ENCODE peak calls at places on chromosomes 6 and 20, in five cellular contexts. One of them, this sample, is unnamed.

GRCh38 chr6:108544586-108544985 is 16.1 kb upstream of the FOXO3 start:
- DNase-seq in NCI-H1694: no peak
- DNase-seq in NCI-H1092 treated with DMSO at 0.1 percent for 48 hours: no peak
- DNase-seq in CD8-positive, alpha-beta T cell: no peak
- DNase-seq in stromal cell of bone marrow: no peak
- DNase-seq in this sample: no peak

GRCh38 chr6:18990313-18990978 is 603.3 kb downstream of the RNF144B start:
- DNase-seq in NCI-H1694: peak
- DNase-seq in NCI-H1092 treated with DMSO at 0.1 percent for 48 hours: peak
- DNase-seq in CD8-positive, alpha-beta T cell: peak
- DNase-seq in stromal cell of bone marrow: no peak
- DNase-seq in this sample: no peak

GRCh38 chr6:52724041-52724405 is 39.3 kb downstream of the GSTA2 start:
- DNase-seq in NCI-H1694: no peak
- DNase-seq in NCI-H1092 treated with DMSO at 0.1 percent for 48 hours: no peak
- DNase-seq in CD8-positive, alpha-beta T cell: no peak
- DNase-seq in stromal cell of bone marrow: peak
- DNase-seq in this sample: no peak

GRCh38 chr20:46273701-46274100 is 34.6 kb downstream of the CDH22 start:
- DNase-seq in NCI-H1694: no peak
- DNase-seq in NCI-H1092 treated with DMSO at 0.1 percent for 48 hours: no peak
- DNase-seq in CD8-positive, alpha-beta T cell: no peak
- DNase-seq in stromal cell of bone marrow: no peak
- DNase-seq in this sample: no peak

GRCh38 chr6:90044833-90045337 is 150.6 kb downstream of the GJA10 start:
- DNase-seq in NCI-H1694: no peak
- DNase-seq in NCI-H1092 treated with DMSO at 0.1 percent for 48 hours: no peak
- DNase-seq in CD8-positive, alpha-beta T cell: no peak
- DNase-seq in stromal cell of bone marrow: peak
- DNase-seq in this sample: no peak

GRCh38 chr6:159807150-159807859 is 7.2 kb downstream of the PNLDC1 start:
- DNase-seq in NCI-H1694: no peak
- DNase-seq in NCI-H1092 treated with DMSO at 0.1 percent for 48 hours: no peak
- DNase-seq in CD8-positive, alpha-beta T cell: no peak
- DNase-seq in stromal cell of bone marrow: no peak
- DNase-seq in this sample: no peak

GRCh38 chr6:138691595-138692057 is 81.9 kb upstream of the CCDC28A start:
- DNase-seq in NCI-H1694: no peak
- DNase-seq in NCI-H1092 treated with DMSO at 0.1 percent for 48 hours: peak
- DNase-seq in CD8-positive, alpha-beta T cell: no peak
- DNase-seq in stromal cell of bone marrow: peak
- DNase-seq in this sample: no peak

GRCh38 chr6:35483490-35483889 is 13.4 kb downstream of the TEAD3 start:
- DNase-seq in NCI-H1694: no peak
- DNase-seq in NCI-H1092 treated with DMSO at 0.1 percent for 48 hours: no peak
- DNase-seq in CD8-positive, alpha-beta T cell: no peak
- DNase-seq in stromal cell of bone marrow: no peak
- DNase-seq in this sample: no peak

GRCh38 chr20:34907616-34908469 is 31.4 kb downstream of the ACSS2 start:
- DNase-seq in NCI-H1694: peak
- DNase-seq in NCI-H1092 treated with DMSO at 0.1 percent for 48 hours: no peak
- DNase-seq in CD8-positive, alpha-beta T cell: no peak
- DNase-seq in stromal cell of bone marrow: peak
- DNase-seq in this sample: no peak

GRCh38 chr6:138129190-138129589 is 22.0 kb upstream of the PERP start:
- DNase-seq in NCI-H1694: no peak
- DNase-seq in NCI-H1092 treated with DMSO at 0.1 percent for 48 hours: no peak
- DNase-seq in CD8-positive, alpha-beta T cell: no peak
- DNase-seq in stromal cell of bone marrow: no peak
- DNase-seq in this sample: no peak

GRCh38 chr6:51511081-51511480 is 576.3 kb downstream of the PKHD1 start:
- DNase-seq in NCI-H1694: no peak
- DNase-seq in NCI-H1092 treated with DMSO at 0.1 percent for 48 hours: no peak
- DNase-seq in CD8-positive, alpha-beta T cell: no peak
- DNase-seq in stromal cell of bone marrow: no peak
- DNase-seq in this sample: no peak

GRCh38 chr6:156948807-156949206 is 171.6 kb downstream of the ARID1B start:
- DNase-seq in NCI-H1694: no peak
- DNase-seq in NCI-H1092 treated with DMSO at 0.1 percent for 48 hours: no peak
- DNase-seq in CD8-positive, alpha-beta T cell: no peak
- DNase-seq in stromal cell of bone marrow: no peak
- DNase-seq in this sample: no peak

GRCh38 chr6:41576667-41577066 is 30.5 kb downstream of the FOXP4 start:
- DNase-seq in NCI-H1694: no peak
- DNase-seq in NCI-H1092 treated with DMSO at 0.1 percent for 48 hours: no peak
- DNase-seq in CD8-positive, alpha-beta T cell: no peak
- DNase-seq in stromal cell of bone marrow: no peak
- DNase-seq in this sample: no peak

GRCh38 chr6:156279306-156279969 is 497.7 kb upstream of the ARID1B start:
- DNase-seq in NCI-H1694: no peak
- DNase-seq in NCI-H1092 treated with DMSO at 0.1 percent for 48 hours: peak
- DNase-seq in CD8-positive, alpha-beta T cell: no peak
- DNase-seq in stromal cell of bone marrow: no peak
- DNase-seq in this sample: no peak

GRCh38 chr6:152399409-152399808 is 237.8 kb downstream of the SYNE1 start:
- DNase-seq in NCI-H1694: no peak
- DNase-seq in NCI-H1092 treated with DMSO at 0.1 percent for 48 hours: no peak
- DNase-seq in CD8-positive, alpha-beta T cell: no peak
- DNase-seq in stromal cell of bone marrow: peak
- DNase-seq in this sample: no peak

GRCh38 chr6:67790569-67790968 is 844.5 kb upstream of the ADGRB3 start:
- DNase-seq in NCI-H1694: no peak
- DNase-seq in NCI-H1092 treated with DMSO at 0.1 percent for 48 hours: no peak
- DNase-seq in CD8-positive, alpha-beta T cell: no peak
- DNase-seq in stromal cell of bone marrow: no peak
- DNase-seq in this sample: no peak

GRCh38 chr6:125853740-125854139 is 63.0 kb downstream of the NCOA7 start:
- DNase-seq in NCI-H1694: no peak
- DNase-seq in NCI-H1092 treated with DMSO at 0.1 percent for 48 hours: no peak
- DNase-seq in CD8-positive, alpha-beta T cell: no peak
- DNase-seq in stromal cell of bone marrow: no peak
- DNase-seq in this sample: no peak

GRCh38 chr20:49636447-49636846 is 68.5 kb upstream of the PTGIS start:
- DNase-seq in NCI-H1694: no peak
- DNase-seq in NCI-H1092 treated with DMSO at 0.1 percent for 48 hours: peak
- DNase-seq in CD8-positive, alpha-beta T cell: no peak
- DNase-seq in stromal cell of bone marrow: no peak
- DNase-seq in this sample: no peak

GRCh38 chr6:127392301-127392700 is 48.9 kb upstream of the ECHDC1 start:
- DNase-seq in NCI-H1694: no peak
- DNase-seq in NCI-H1092 treated with DMSO at 0.1 percent for 48 hours: no peak
- DNase-seq in CD8-positive, alpha-beta T cell: no peak
- DNase-seq in stromal cell of bone marrow: no peak
- DNase-seq in this sample: no peak

GRCh38 chr20:4169360-4170214 is 154.2 kb upstream of the RNF24 start:
- DNase-seq in NCI-H1694: no peak
- DNase-seq in NCI-H1092 treated with DMSO at 0.1 percent for 48 hours: no peak
- DNase-seq in CD8-positive, alpha-beta T cell: no peak
- DNase-seq in stromal cell of bone marrow: no peak
- DNase-seq in this sample: no peak

GRCh38 chr20:51680067-51680749 is 88.0 kb downstream of the ATP9A start:
- DNase-seq in NCI-H1694: no peak
- DNase-seq in NCI-H1092 treated with DMSO at 0.1 percent for 48 hours: no peak
- DNase-seq in CD8-positive, alpha-beta T cell: no peak
- DNase-seq in stromal cell of bone marrow: no peak
- DNase-seq in this sample: no peak

GRCh38 chr6:31680841-31681671 is at the start of gene LY6G5C:
- DNase-seq in NCI-H1694: peak
- DNase-seq in NCI-H1092 treated with DMSO at 0.1 percent for 48 hours: peak
- DNase-seq in CD8-positive, alpha-beta T cell: peak
- DNase-seq in stromal cell of bone marrow: peak
- DNase-seq in this sample: no peak

GRCh38 chr6:2866183-2866846 is 24.7 kb upstream of the SERPINB1 start:
- DNase-seq in NCI-H1694: no peak
- DNase-seq in NCI-H1092 treated with DMSO at 0.1 percent for 48 hours: no peak
- DNase-seq in CD8-positive, alpha-beta T cell: no peak
- DNase-seq in stromal cell of bone marrow: no peak
- DNase-seq in this sample: no peak

This sample was measured in NK-92 treated with Interleukin-12 subunit alpha and Interleukin-12 subunit beta, amount 100 ng/mL, for 24 hours.